ENCODE peak calls at places on chromosomes 1 and 21, in eight cellular contexts. A is naive thymus-derived CD4-positive, alpha-beta T cell; V is Panc1; S is H9; P is tibial artery; F is neuronal stem cell; K is testis; Q is left lung. L is an unnamed sample. For H3K4me1, the result is how much of the 10 kb centered on the place peaks cover.

GRCh38 chr21:23853796-23854379 is 1753.4 kb downstream of the MRPL39 start:
- DNase-seq in A (no peak), V (no peak), S (no peak), P (no peak), F (peak), K (peak), Q (no peak), L (no peak)

GRCh38 chr1:26530898-26531598 is 1.5 kb downstream of the RPS6KA1 start:
- DNase-seq in A (no peak), V (peak), S (peak), P (no peak), F (no peak), K (peak), Q (peak), L (no peak)

GRCh38 chr21:42220138-42220701 is 1.3 kb downstream of the ABCG1 start:
- DNase-seq in A (peak), V (peak), S (peak), P (peak), F (peak), K (peak), Q (peak), L (peak)

GRCh38 chr1:162279099-162279498 is 97.6 kb downstream of the SPATA46 start:
- DNase-seq in A (no peak), V (no peak), S (no peak), P (no peak), F (no peak), K (no peak), Q (no peak), L (peak)

GRCh38 chr1:56452027-56453011 is 127.0 kb downstream of the PLPP3 start:
- DNase-seq in A (no peak), V (no peak), S (no peak), P (peak), F (no peak), K (peak), Q (no peak), L (no peak)

GRCh38 chr1:7388488-7389185 is 382.5 kb upstream of the VAMP3 start:
- DNase-seq in A (no peak), V (no peak), S (peak), P (no peak), F (no peak), K (peak), Q (no peak), L (peak)

GRCh38 chr1:217747156-217747769 is 116.1 kb downstream of the SPATA17 start:
- DNase-seq in A (no peak), V (peak), S (no peak), P (no peak), F (no peak), K (no peak), Q (no peak), L (no peak)

GRCh38 chr1:8460132-8460544 is 142.2 kb downstream of the SLC45A1 start:
- DNase-seq in A (no peak), V (no peak), S (no peak), P (no peak), F (peak), K (no peak), Q (no peak), L (no peak)

GRCh38 chr1:117171900-117172501 is 38.7 kb downstream of the VTCN1 start:
- DNase-seq in A (no peak), V (no peak), S (no peak), P (no peak), F (peak), K (peak), Q (peak), L (peak)

GRCh38 chr21:34636961-34637360 is 22.0 kb upstream of the RCAN1 start:
- DNase-seq in A (no peak), V (no peak), S (no peak), P (no peak), F (no peak), K (no peak), Q (no peak), L (no peak)

GRCh38 chr1:53644909-53645689 is 93.9 kb downstream of the GLIS1 start:
- DNase-seq in A (no peak), V (no peak), S (peak), P (peak), F (no peak), K (no peak), Q (peak), L (no peak)

GRCh38 chr1:246117066-246117791 is 389.9 kb downstream of the SMYD3 start:
- DNase-seq in A (no peak), V (no peak), S (peak), P (no peak), F (no peak), K (peak), Q (no peak), L (peak)

GRCh38 chr1:27504588-27505419 is 14.8 kb upstream of the WASF2 start:
- DNase-seq in A (no peak), V (no peak), S (peak), P (peak), F (no peak), K (peak), Q (no peak), L (peak)

GRCh38 chr1:1207254-1207902 is 986 bp upstream of the TNFRSF18 start:
- DNase-seq in A (no peak), V (no peak), S (no peak), P (no peak), F (no peak), K (no peak), Q (no peak), L (peak)

GRCh38 chr1:154220970-154221814 is 437 bp downstream of the UBAP2L start:
- DNase-seq in A (peak), V (no peak), S (peak), P (peak), F (peak), K (peak), Q (peak), L (peak)

GRCh38 chr1:223859037-223859436 is 13.3 kb upstream of the TP53BP2 start:
- DNase-seq in A (no peak), V (no peak), S (no peak), P (no peak), F (no peak), K (no peak), Q (no peak), L (no peak)

GRCh38 chr1:119275145-119275929 is 93.2 kb upstream of the HAO2 start:
- DNase-seq in A (no peak), V (peak), S (peak), P (peak), F (peak), K (peak), Q (no peak), L (peak)

GRCh38 chr1:62484824-62485468 is 48.1 kb downstream of the USP1 start:
- DNase-seq in A (no peak), V (no peak), S (no peak), P (no peak), F (no peak), K (no peak), Q (no peak), L (no peak)

GRCh38 chr21:25343774-25344545 is 263.3 kb downstream of the MRPL39 start:
- DNase-seq in A (no peak), V (no peak), S (no peak), P (no peak), F (no peak), K (no peak), Q (no peak), L (no peak)

GRCh38 chr1:213176341-213176740 is 125.3 kb downstream of the RPS6KC1 start:
- DNase-seq in A (no peak), V (no peak), S (no peak), P (no peak), F (no peak), K (no peak), Q (no peak), L (no peak)

GRCh38 chr1:35555601-35556477 is 1.4 kb downstream of the KIAA0319L start:
- DNase-seq in A (no peak), V (no peak), S (no peak), P (no peak), F (no peak), K (no peak), Q (no peak), L (no peak)

GRCh38 chr1:88655145-88655544 is 28.9 kb upstream of the PKN2 start:
- DNase-seq in A (no peak), V (no peak), S (no peak), P (no peak), F (no peak), K (no peak), Q (no peak), L (no peak)

GRCh38 chr1:47779613-47780012 is 217.6 kb downstream of the TRABD2B start:
- DNase-seq in A (no peak), V (no peak), S (no peak), P (no peak), F (no peak), K (no peak), Q (no peak), L (no peak)

GRCh38 chr1:114209971-114210370 is 56.3 kb upstream of the SYT6 start:
- DNase-seq in A (no peak), V (no peak), S (peak), P (no peak), F (no peak), K (no peak), Q (no peak), L (no peak)

GRCh38 chr1:229447809-229448252 is 13.9 kb upstream of the ACTA1 start:
- DNase-seq in A (no peak), V (no peak), S (no peak), P (no peak), F (no peak), K (no peak), Q (no peak), L (no peak)

GRCh38 chr1:21904725-21905520 is 32.2 kb downstream of the HSPG2 start:
- DNase-seq in A (no peak), V (no peak), S (no peak), P (peak), F (no peak), K (no peak), Q (peak), L (peak)

GRCh38 chr1:228288536-228289238 is 80.8 kb downstream of the OBSCN start:
- DNase-seq in A (no peak), V (no peak), S (no peak), P (no peak), F (no peak), K (no peak), Q (peak), L (no peak)

GRCh38 chr1:160911925-160912324 is 26.9 kb upstream of the ITLN1 start:
- DNase-seq in A (no peak), V (no peak), S (no peak), P (no peak), F (no peak), K (no peak), Q (no peak), L (no peak)

GRCh38 chr1:110455151-110455550 is 4.2 kb downstream of the PROK1 start:
- DNase-seq in A (no peak), V (no peak), S (peak), P (no peak), F (no peak), K (peak), Q (no peak), L (no peak)
- H3K27ac ChIP-seq in A (no peak), V (no peak), S (no peak), P (no peak), F (no peak), K (peak), Q (no peak), L (no peak)

GRCh38 chr1:111139234-111139955 is 498 bp downstream of the DRAM2 start:
- DNase-seq in A (no peak), V (no peak), S (peak), P (peak), F (peak), K (peak), Q (peak), L (no peak)

GRCh38 chr1:111131693-111132092 is 8.2 kb downstream of the DRAM2 start:
- DNase-seq in A (no peak), V (no peak), S (no peak), P (no peak), F (no peak), K (no peak), Q (no peak), L (no peak)

GRCh38 chr1:111127923-111128643 is 11.8 kb downstream of the DRAM2 start:
- DNase-seq in A (no peak), V (no peak), S (no peak), P (no peak), F (no peak), K (no peak), Q (no peak), L (no peak)

DNA sequence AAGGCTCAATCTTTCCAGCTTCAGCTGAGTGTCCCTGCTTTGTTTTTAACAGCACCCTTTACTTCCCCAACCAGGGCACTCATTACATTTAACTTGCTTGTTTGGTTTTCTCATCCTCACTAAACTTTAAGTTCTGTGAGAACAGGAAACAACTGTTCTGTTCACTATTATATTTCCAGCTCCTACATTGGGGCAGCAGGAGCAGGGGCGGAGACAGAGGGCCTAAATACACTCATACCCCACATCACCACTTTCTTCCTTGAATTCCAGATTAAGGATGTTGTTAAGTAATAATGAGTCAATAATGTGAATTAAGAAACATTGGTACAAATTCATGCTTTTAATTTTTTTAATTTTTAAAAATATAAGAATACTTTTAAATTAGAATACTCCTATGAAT is 6.0 kb downstream of the DRAM2 start:
- DNase-seq in A (no peak), V (no peak), S (no peak), P (no peak), F (no peak), K (no peak), Q (no peak), L (no peak)
- H3K4me1 ChIP-seq in A (under half), V (under half), S (under half), P (under half), F (under half), K (under half), Q (under half), L (under half)

GRCh38 chr1:198234511-198235251 is 77.9 kb downstream of the NEK7 start:
- DNase-seq in A (no peak), V (no peak), S (no peak), P (no peak), F (no peak), K (no peak), Q (no peak), L (no peak)
- H3K27ac ChIP-seq in A (no peak), V (peak), S (no peak), P (no peak), F (no peak), K (no peak), Q (peak), L (peak)

GRCh38 chr1:234879157-234880080 is 249.2 kb downstream of the TOMM20 start:
- DNase-seq in A (no peak), V (no peak), S (no peak), P (no peak), F (no peak), K (no peak), Q (peak), L (no peak)
- H3K4me1 ChIP-seq in A (under half), V (under half), S (under half), P (under half), F (under half), K (under half), Q (under half), L (under half)